ENCODE peak calls at places on chromosome 13, in nine cellular contexts. M is fibroblast of the aortic adventitia, S is choroid plexus epithelial cell, V is Peyer's patch, U is left lung, J is cardiac fibroblast, O is PC-3, A is GM06990, F is mammary epithelial cell. K is an unnamed sample.

GRCh38 chr13:47478985-47479384 is 522.1 kb downstream of the SUCLA2 start:
- DNase-seq in J (no peak), M (no peak), S (no peak), U (no peak), A (no peak), O (peak), F (no peak), V (no peak), K (no peak)

GRCh38 chr13:42894765-42895181 is 97.3 kb downstream of the EPSTI1 start:
- DNase-seq in F (peak), J (peak), M (peak), S (peak), U (no peak), A (no peak), V (no peak), O (peak), K (peak)

GRCh38 chr13:98785405-98785804 is 32.9 kb upstream of the SLC15A1 start:
- DNase-seq in J (no peak), V (no peak), S (no peak), A (no peak), M (no peak), O (no peak), F (no peak), U (no peak), K (no peak)

GRCh38 chr13:49098771-49099512 is 121.2 kb upstream of the MLNR start:
- DNase-seq in S (peak), V (no peak), O (no peak), M (peak), J (peak), F (no peak), U (no peak), A (peak), K (peak)

GRCh38 chr13:36297259-36297599 is 385 bp downstream of the CCDC169 start:
- DNase-seq in S (peak), O (peak), V (no peak), J (peak), M (peak), F (no peak), U (no peak), A (no peak), K (peak)

GRCh38 chr13:102286326-102286725 is 115.5 kb downstream of the FGF14 start:
- DNase-seq in A (no peak), J (peak), U (no peak), M (peak), V (no peak), O (peak), S (peak), F (peak), K (peak)

GRCh38 chr13:48181482-48182145 is 51.4 kb upstream of the ITM2B start:
- DNase-seq in V (no peak), S (no peak), F (no peak), M (no peak), U (no peak), O (no peak), A (no peak), J (no peak), K (no peak)

GRCh38 chr13:87671031-87671823 is at the start of gene SLITRK5:
- DNase-seq in S (peak), A (peak), V (peak), J (peak), U (peak), F (peak), M (peak), O (peak), K (peak)

GRCh38 chr13:39766464-39767167 is 111.2 kb downstream of the COG6 start:
- DNase-seq in V (no peak), O (no peak), S (no peak), J (no peak), F (no peak), A (no peak), U (no peak), M (no peak), K (no peak)

DNA sequence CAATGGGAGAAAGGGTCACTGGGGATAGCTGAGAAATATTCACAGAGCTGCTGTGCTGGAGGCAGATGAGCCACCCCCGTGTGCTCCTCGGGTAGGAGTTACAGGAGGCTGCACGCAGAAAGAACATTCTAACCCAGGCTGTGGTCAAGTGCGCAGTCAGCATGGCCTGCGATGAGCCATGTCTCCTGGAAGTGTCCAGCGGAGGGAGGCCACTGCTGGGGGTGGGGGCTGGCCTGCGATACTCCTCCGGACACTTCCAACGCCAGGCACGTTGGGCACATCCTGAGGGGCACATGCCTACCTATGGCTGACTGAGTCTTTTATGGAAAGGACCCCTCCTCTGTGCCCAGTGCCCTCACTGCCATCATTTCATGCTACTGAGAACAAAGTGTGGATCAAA is 55.9 kb downstream of the RAB20 start:
- DNase-seq in J (no peak), A (no peak), U (peak), O (no peak), V (no peak), F (no peak), S (no peak), M (no peak), K (no peak)
- TF ChIP-seq CTCF in J (no peak), A (no peak), U (no peak), O (no peak), V (no peak), F (no peak), S (no peak), M (no peak), K (no peak)

DNA sequence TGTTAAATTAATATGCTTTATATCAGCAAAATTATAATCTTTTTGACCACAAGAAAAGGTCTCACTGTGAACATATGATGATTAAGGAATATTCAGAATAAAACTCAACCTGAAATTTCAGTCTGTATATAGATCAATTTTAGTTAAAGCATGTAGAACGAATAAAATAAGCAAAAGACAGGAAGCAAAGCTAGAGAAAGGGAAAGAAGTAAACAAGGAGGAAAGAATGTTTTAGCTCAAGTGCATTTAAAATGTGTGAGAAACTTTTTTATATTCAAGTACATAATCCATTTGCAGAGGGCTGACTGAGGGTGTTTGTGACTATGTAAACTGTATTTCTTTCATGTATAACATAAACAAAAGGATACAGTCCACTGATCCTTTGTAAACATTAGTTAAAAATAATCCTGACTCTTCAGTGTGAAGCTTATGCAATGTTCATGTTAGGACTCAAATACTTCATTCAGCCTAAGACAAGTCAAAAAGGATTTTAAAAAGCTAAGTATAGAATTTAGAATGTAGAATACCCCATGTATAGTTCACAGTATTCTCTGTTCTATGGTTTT is 472.1 kb downstream of the DIAPH3 start:
- DNase-seq in V (no peak), J (peak), U (no peak), O (no peak), A (no peak), F (no peak), S (peak), M (no peak), K (no peak)
- H3K4me3 ChIP-seq in V (no peak), J (no peak), U (no peak), O (no peak), A (no peak), F (no peak), S (no peak), M (no peak), K (no peak)

DNA sequence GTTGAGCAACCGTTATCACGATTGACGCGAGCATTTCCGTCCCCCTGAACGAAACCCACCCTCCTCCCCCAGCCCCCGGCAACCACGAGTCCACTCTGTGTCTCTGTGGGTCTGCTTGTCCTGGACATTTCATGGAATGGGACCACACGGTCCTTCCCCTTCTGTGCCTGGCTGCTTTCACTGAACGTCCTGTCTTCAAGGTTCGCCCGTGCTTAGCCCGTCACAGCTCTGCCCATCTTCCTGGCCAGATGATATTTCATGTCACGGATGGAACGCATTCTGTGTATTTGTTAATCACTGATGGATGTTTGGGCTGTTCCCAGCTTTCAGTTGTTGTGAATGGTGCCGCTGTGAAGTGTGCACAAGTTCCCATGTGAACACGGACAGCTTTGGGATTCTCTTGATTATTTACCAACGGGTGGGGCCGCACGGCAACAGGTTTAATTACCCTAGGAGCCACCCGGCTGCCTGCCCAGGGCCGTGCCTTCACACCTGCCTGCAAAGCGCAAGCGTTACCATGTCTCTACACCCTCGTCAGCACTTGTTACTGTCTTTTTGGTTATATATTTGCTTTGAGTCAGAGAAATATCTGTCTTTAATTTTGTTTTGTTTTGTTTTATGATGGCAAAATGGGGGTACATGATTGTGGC is 42.5 kb downstream of the RASA3 start:
- DNase-seq in M (no peak), A (no peak), U (no peak), V (peak), F (no peak), S (no peak), J (no peak), O (no peak), K (no peak)
- TF ChIP-seq CTCF in M (no peak), A (no peak), U (no peak), V (no peak), F (no peak), S (no peak), J (no peak), O (no peak), K (no peak)

GRCh38 chr13:27194895-27195764 is 23.5 kb upstream of the USP12 start:
- DNase-seq in F (peak), J (peak), O (peak), V (no peak), S (peak), A (no peak), M (peak), U (no peak), K (peak)
- H3K4me3 ChIP-seq in F (no peak), J (no peak), O (peak), V (no peak), S (no peak), A (no peak), M (no peak), U (no peak), K (no peak)

DNA sequence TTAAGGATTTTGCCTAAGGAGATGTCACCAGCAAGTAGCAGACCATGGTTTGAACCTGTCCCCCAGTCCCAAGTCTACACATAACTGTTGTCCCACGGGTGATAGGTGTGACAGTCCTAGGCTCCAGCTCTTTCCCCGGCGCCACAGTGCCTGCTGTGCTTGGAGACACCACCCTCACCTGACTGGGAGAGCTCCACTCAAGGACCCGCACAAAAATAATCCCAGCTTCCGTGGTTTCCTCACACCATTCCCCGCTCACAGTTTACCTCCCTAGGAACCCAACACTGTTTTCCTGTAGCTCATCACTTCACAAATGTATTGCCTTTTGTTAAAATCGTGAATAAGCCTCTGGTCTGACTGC is 19.8 kb upstream of the RASA3 start:
- DNase-seq in S (no peak), U (no peak), J (no peak), A (no peak), M (no peak), V (peak), F (no peak), O (no peak), K (no peak)
- TF ChIP-seq CTCF in S (no peak), U (no peak), J (no peak), A (no peak), M (no peak), V (no peak), F (no peak), O (no peak), K (no peak)

DNA sequence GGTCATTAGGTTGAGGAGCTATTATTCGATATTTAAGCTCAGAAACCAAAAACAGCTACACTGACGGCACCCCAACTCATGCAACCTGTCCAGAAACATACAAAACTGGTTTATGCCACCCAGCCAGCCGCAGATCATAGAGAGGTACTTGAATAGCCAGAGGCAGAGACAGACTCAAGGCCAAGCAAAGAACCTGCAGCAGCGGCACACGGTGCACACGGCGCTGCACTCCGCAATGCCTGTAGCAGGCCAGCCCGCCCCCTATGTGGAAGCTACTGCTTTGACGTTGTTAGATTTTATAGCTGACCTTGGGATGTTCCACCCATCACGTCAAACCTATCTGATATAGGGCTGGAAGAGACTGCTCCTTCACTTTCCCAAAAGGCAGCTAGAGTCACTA is 11.9 kb upstream of the DHRS12 start:
- DNase-seq in U (no peak), S (no peak), F (no peak), J (no peak), V (no peak), O (peak), A (no peak), M (no peak), K (no peak)
- H3K4me3 ChIP-seq in U (peak), S (no peak), F (no peak), J (no peak), V (no peak), O (peak), A (no peak), M (no peak), K (no peak)